ENCODE peak calls at places on chromosomes 13 and 19, in five cellular contexts. One of them, this sample, is unnamed.

GRCh38 chr13:75384881-75385707 is 96.9 kb downstream of the TBC1D4 start:
- DNase-seq in neuronal stem cell: no peak
- DNase-seq in IMR-90: no peak
- DNase-seq in H9: no peak
- DNase-seq in H1: no peak
- DNase-seq in this sample: no peak

GRCh38 chr19:33205110-33205509 is 11.0 kb downstream of the LRP3 start:
- DNase-seq in neuronal stem cell: no peak
- DNase-seq in IMR-90: no peak
- DNase-seq in H9: no peak
- DNase-seq in H1: no peak
- DNase-seq in this sample: no peak

GRCh38 chr13:26999499-26999898 is 172.1 kb downstream of the USP12 start:
- DNase-seq in neuronal stem cell: no peak
- DNase-seq in IMR-90: no peak
- DNase-seq in H9: no peak
- DNase-seq in H1: no peak
- DNase-seq in this sample: no peak

GRCh38 chr19:5867201-5868136 is 2.9 kb downstream of the FUT5 start:
- DNase-seq in neuronal stem cell: no peak
- DNase-seq in IMR-90: no peak
- DNase-seq in H9: no peak
- DNase-seq in H1: no peak
- DNase-seq in this sample: no peak

GRCh38 chr13:100044936-100045335 is 44.0 kb upstream of the PCCA start:
- DNase-seq in neuronal stem cell: no peak
- DNase-seq in IMR-90: no peak
- DNase-seq in H9: no peak
- DNase-seq in H1: no peak
- DNase-seq in this sample: no peak

GRCh38 chr19:46218160-46218559 is 11.4 kb upstream of the IGFL1 start:
- DNase-seq in neuronal stem cell: peak
- DNase-seq in IMR-90: peak
- DNase-seq in H9: peak
- DNase-seq in H1: peak
- DNase-seq in this sample: peak

GRCh38 chr19:4759388-4760284 is 31.9 kb upstream of the FEM1A start:
- DNase-seq in neuronal stem cell: peak
- DNase-seq in IMR-90: peak
- DNase-seq in H9: peak
- DNase-seq in H1: peak
- DNase-seq in this sample: peak

GRCh38 chr13:66556306-66556705 is 673.8 kb downstream of the PCDH9 start:
- DNase-seq in neuronal stem cell: no peak
- DNase-seq in IMR-90: peak
- DNase-seq in H9: no peak
- DNase-seq in H1: no peak
- DNase-seq in this sample: peak

GRCh38 chr13:27182844-27183497 is 11.4 kb upstream of the USP12 start:
- DNase-seq in neuronal stem cell: no peak
- DNase-seq in IMR-90: peak
- DNase-seq in H9: no peak
- DNase-seq in H1: no peak
- DNase-seq in this sample: peak

GRCh38 chr19:43471091-43471490 is 5.7 kb upstream of the LYPD3 start:
- DNase-seq in neuronal stem cell: no peak
- DNase-seq in IMR-90: no peak
- DNase-seq in H9: no peak
- DNase-seq in H1: no peak
- DNase-seq in this sample: no peak

GRCh38 chr19:42254850-42255765 is at the start of gene ERF:
- DNase-seq in neuronal stem cell: peak
- DNase-seq in IMR-90: peak
- DNase-seq in H9: peak
- DNase-seq in H1: no peak
- DNase-seq in this sample: peak

GRCh38 chr19:42252365-42253244 is 2.3 kb downstream of the ERF start:
- DNase-seq in neuronal stem cell: no peak
- DNase-seq in IMR-90: peak
- DNase-seq in H9: no peak
- DNase-seq in H1: no peak
- DNase-seq in this sample: peak

GRCh38 chr19:42254083-42254849 is 662 bp downstream of the ERF start:
- DNase-seq in neuronal stem cell: peak
- DNase-seq in IMR-90: peak
- DNase-seq in H9: peak
- DNase-seq in H1: no peak
- DNase-seq in this sample: peak

GRCh38 chr19:42253245-42254082 is 1.5 kb downstream of the ERF start:
- DNase-seq in neuronal stem cell: peak
- DNase-seq in IMR-90: peak
- DNase-seq in H9: peak
- DNase-seq in H1: no peak
- DNase-seq in this sample: peak

DNA sequence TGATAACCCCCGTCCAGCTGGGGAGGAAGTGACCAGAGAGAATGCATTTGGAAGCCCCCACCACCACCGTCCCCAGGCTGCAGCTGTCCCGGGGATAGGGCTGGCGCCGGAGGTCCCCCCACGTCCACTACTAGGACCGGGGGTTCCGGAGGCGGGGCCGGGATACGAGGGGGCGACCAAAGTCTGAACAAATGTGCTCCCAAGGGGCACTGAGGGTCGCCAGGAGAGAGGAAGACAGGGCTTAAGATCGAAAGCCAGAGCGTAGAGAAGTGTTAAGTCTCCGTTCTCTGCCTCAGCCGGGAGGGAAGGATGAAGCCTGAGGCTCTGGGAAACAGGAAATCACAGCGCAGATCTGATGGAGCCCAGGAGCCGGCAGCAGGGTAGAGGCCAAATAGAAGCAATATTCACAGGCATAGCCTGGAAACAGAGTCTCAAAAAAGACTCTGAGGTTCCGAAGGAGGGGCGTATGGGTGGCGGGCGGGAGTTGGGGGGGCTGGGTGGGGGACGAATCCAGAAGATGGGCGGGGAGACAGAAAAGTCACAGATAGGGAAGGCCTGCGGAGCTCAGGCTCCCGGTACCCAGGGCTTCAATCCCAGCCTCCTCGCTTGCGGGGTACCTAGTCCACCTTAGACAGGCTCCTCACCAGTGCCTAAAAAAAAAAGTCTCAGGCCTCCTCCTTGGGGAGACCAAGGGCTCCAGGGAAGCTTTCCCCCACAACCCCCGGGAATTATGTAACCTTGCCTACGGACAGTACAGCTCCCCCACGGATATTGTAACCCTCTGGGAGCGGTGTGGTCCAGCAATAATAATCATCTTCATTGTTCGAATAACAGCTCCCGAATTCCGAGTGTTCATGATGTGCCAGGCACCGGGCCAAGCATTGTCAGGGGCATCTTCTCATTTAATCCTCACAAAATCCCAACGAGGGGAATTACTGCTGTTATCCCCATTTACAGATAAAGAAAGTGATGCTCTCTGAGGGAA is 1.1 kb upstream of the ERF start:
- DNase-seq in neuronal stem cell: peak
- DNase-seq in IMR-90: peak
- DNase-seq in H9: peak
- DNase-seq in H1: no peak
- DNase-seq in this sample: peak
- H2BK15ac ChIP-seq in neuronal stem cell: peak
- H2BK15ac ChIP-seq in IMR-90: peak
- H2BK15ac ChIP-seq in H9: no peak
- H2BK15ac ChIP-seq in H1: peak
- H2BK15ac ChIP-seq in this sample: peak

GRCh38 chr19:10884273-10884672 is 12.9 kb downstream of the CARM1 start:
- DNase-seq in neuronal stem cell: no peak
- DNase-seq in IMR-90: peak
- DNase-seq in H9: no peak
- DNase-seq in H1: no peak
- DNase-seq in this sample: peak
- H4K91ac ChIP-seq in neuronal stem cell: no peak
- H4K91ac ChIP-seq in IMR-90: no peak
- H4K91ac ChIP-seq in H9: no peak
- H4K91ac ChIP-seq in H1: no peak
- H4K91ac ChIP-seq in this sample: no peak

DNA sequence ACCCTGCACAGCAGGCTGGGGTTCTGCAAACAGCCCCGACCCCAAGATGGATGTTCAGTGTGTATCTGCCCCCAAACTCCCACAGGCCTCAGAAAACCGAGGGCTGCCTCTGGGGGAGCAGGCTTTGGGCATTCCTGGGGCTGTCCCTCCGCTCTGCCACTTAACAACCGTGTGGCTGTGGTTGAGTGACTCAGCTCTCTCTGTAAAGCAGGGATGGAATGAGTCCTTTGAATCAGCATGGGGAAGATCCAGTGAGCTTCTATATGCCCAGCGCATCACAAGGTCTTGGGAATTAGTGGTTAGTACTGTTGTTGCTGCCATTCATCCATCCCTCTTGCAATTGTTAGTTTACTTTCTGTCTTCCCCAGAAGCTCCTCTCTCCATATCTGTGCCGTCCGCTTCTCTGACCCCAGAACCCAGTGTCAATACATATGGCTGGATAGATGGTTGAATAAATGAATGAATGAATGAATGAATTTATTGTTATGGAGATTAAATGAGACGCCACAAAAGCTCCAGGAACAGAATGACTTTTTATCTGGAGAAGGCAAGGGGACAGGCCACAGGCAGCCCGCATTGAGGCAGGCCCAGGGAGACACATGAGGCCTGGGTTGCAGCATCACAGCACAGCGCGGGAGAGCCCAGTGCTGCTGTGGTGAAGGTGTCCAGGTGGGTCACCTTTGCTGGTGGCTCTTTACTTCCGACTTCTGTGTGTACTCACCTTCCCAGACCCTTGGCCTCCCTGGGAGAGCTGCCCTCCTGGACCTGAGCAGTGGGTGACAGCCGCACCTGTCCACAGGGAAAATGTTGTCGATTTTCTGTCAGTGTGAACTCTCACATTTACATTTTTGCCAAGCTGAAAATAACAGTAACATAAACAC is 89.3 kb downstream of the RGCC start:
- DNase-seq in neuronal stem cell: no peak
- DNase-seq in IMR-90: peak
- DNase-seq in H9: no peak
- DNase-seq in H1: no peak
- DNase-seq in this sample: peak
- H3K4me2 ChIP-seq in neuronal stem cell: no peak
- H3K4me2 ChIP-seq in IMR-90: no peak
- H3K4me2 ChIP-seq in H9: no peak
- H3K4me2 ChIP-seq in H1: no peak
- H3K4me2 ChIP-seq in this sample: no peak

GRCh38 chr13:105774739-105775460 is 760.6 kb downstream of the EFNB2 start:
- DNase-seq in neuronal stem cell: no peak
- DNase-seq in IMR-90: peak
- DNase-seq in H9: no peak
- DNase-seq in H1: no peak
- DNase-seq in this sample: peak
- H2BK15ac ChIP-seq in neuronal stem cell: no peak
- H2BK15ac ChIP-seq in IMR-90: no peak
- H2BK15ac ChIP-seq in H9: no peak
- H2BK15ac ChIP-seq in H1: no peak
- H2BK15ac ChIP-seq in this sample: no peak

GRCh38 chr19:17112700-17113099 is 37.1 kb downstream of the MYO9B start:
- DNase-seq in neuronal stem cell: no peak
- DNase-seq in IMR-90: no peak
- DNase-seq in H9: no peak
- DNase-seq in H1: no peak
- DNase-seq in this sample: no peak
- H4K91ac ChIP-seq in neuronal stem cell: no peak
- H4K91ac ChIP-seq in IMR-90: no peak
- H4K91ac ChIP-seq in H9: peak
- H4K91ac ChIP-seq in H1: no peak
- H4K91ac ChIP-seq in this sample: no peak

DNA sequence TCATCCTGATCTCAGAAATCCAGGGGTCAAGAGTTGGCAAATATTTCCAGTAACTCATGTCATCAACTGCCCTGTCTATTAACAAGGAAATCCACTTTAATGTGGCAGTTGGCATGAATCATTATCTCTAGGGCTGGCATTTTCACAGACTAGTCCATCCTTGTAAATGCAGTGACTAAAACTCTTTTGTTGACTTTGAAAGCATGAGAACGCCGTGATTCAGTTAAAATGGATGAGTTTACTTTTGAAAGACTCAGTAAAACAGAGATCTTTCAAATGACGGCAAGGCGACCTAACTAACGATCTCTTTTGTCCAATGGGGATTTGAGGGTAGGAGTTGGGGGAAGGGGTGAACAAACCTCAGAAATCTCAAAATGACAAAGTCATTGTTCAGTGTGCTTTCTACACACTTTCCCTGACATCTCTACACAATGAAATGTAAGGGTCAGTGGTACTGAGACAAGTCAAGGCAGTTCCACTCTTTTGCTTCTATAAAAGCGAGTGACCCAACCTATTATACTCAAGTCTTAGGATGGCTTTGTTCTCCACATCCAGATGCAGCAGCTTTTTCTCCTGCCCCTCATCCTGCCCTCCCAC is 200.6 kb downstream of the ABCC4 start:
- DNase-seq in neuronal stem cell: peak
- DNase-seq in IMR-90: peak
- DNase-seq in H9: no peak
- DNase-seq in H1: no peak
- DNase-seq in this sample: peak
- H3K4me2 ChIP-seq in neuronal stem cell: no peak
- H3K4me2 ChIP-seq in IMR-90: peak
- H3K4me2 ChIP-seq in H9: no peak
- H3K4me2 ChIP-seq in H1: no peak
- H3K4me2 ChIP-seq in this sample: no peak

DNA sequence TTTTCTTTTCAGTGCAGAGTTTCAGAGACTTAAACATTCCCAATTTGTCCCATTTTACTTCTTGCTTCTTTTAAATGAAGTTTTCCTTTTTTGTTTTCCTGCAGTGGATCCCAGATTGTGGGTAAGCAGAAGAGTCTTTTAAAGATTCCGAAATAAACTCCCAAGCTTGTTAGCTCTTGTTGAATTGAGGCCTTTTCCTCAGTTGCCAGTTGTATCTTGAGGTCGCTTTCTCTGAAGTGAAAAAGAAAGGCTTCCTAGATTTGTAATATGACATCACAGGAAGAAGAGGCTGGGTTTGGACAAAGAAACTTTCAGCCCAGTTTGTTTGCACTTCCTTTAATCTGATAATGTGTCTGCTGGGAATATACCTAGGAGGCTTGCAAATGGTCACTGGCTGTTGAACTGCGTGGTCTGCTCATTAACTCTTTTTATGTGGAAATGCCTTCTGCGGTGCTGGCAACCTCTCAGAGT is at the start of gene LPAR6:
- DNase-seq in neuronal stem cell: no peak
- DNase-seq in IMR-90: peak
- DNase-seq in H9: peak
- DNase-seq in H1: no peak
- DNase-seq in this sample: peak
- H2BK15ac ChIP-seq in neuronal stem cell: no peak
- H2BK15ac ChIP-seq in IMR-90: no peak
- H2BK15ac ChIP-seq in H9: no peak
- H2BK15ac ChIP-seq in H1: no peak
- H2BK15ac ChIP-seq in this sample: no peak

GRCh38 chr13:45238945-45239795 is 38.3 kb upstream of the KCTD4 start:
- DNase-seq in neuronal stem cell: no peak
- DNase-seq in IMR-90: peak
- DNase-seq in H9: no peak
- DNase-seq in H1: no peak
- DNase-seq in this sample: no peak

GRCh38 chr13:45242070-45242469 is 41.2 kb upstream of the KCTD4 start:
- DNase-seq in neuronal stem cell: no peak
- DNase-seq in IMR-90: peak
- DNase-seq in H9: no peak
- DNase-seq in H1: no peak
- DNase-seq in this sample: peak

GRCh38 chr13:45243072-45243471 is 42.2 kb upstream of the KCTD4 start:
- DNase-seq in neuronal stem cell: no peak
- DNase-seq in IMR-90: no peak
- DNase-seq in H9: no peak
- DNase-seq in H1: no peak
- DNase-seq in this sample: no peak

GRCh38 chr13:45242524-45242923 is 41.7 kb upstream of the KCTD4 start:
- DNase-seq in neuronal stem cell: no peak
- DNase-seq in IMR-90: no peak
- DNase-seq in H9: no peak
- DNase-seq in H1: no peak
- DNase-seq in this sample: no peak
- H4K91ac ChIP-seq in neuronal stem cell: no peak
- H4K91ac ChIP-seq in IMR-90: no peak
- H4K91ac ChIP-seq in H9: no peak
- H4K91ac ChIP-seq in H1: no peak
- H4K91ac ChIP-seq in this sample: no peak

This sample was measured in mesenchymal stem cell.